ENCODE peak calls at places on chromosome 21, in six cellular contexts. B is stomach, G is tibial nerve, R is A549, S is H1, D is SK-N-SH. K is an unnamed sample.
A peak's percentile ranks its signal among the peaks of the same experiment; 100 is the strongest.

GRCh38 chr21:36474591-36474990 is 5.3 kb downstream of the CLDN14 start:
- DNase-seq in D (no peak), G (no peak), B (no peak), S (no peak), R (no peak), K (no peak)

GRCh38 chr21:35338281-35338680 is 289.2 kb upstream of the RUNX1 start:
- DNase-seq in R (no peak), G (no peak), S (no peak), D (no peak), B (no peak), K (no peak)

GRCh38 chr21:29641635-29642550 is 297.9 kb downstream of the GRIK1 start:
- DNase-seq in B (no peak), D (no peak), S (no peak), R (no peak), G (no peak), K (no peak)

GRCh38 chr21:38611262-38611661 is 113.0 kb upstream of the ERG start:
- DNase-seq in R (no peak), D (no peak), G (no peak), S (no peak), B (no peak), K (no peak)

GRCh38 chr21:41241341-41241740 is 73.4 kb downstream of the BACE2 start:
- DNase-seq in S (no peak), D (no peak), G (no peak), B (no peak), R (no peak), K (no peak)

GRCh38 chr21:23936224-23936623 is 1671.1 kb downstream of the MRPL39 start:
- DNase-seq in B (no peak), S (no peak), D (peak; percentile 39), R (no peak), G (no peak), K (no peak)

GRCh38 chr21:29697555-29698193 is 242.1 kb downstream of the GRIK1 start:
- DNase-seq in B (no peak), G (no peak), R (no peak), D (no peak), S (no peak), K (no peak)

GRCh38 chr21:44006017-44006624 is 6.0 kb upstream of the TRAPPC10 start:
- DNase-seq in D (no peak), B (no peak), S (no peak), G (no peak), R (peak; percentile 58), K (peak; percentile 84)

GRCh38 chr21:36571556-36571955 is 91.6 kb upstream of the CLDN14 start:
- DNase-seq in G (no peak), R (no peak), S (no peak), D (no peak), B (no peak), K (no peak)

GRCh38 chr21:41168391-41169257 is 664 bp downstream of the BACE2 start:
- DNase-seq in S (no peak), B (peak; percentile 56), G (peak; percentile 38), D (peak; percentile 27), R (peak; percentile 7), K (peak; percentile 90)

GRCh38 chr21:23921670-23922418 is 1685.4 kb downstream of the MRPL39 start:
- DNase-seq in D (no peak), S (no peak), R (no peak), G (no peak), B (no peak), K (no peak)

GRCh38 chr21:25396135-25396711 is 211.1 kb downstream of the MRPL39 start:
- DNase-seq in B (no peak), G (no peak), D (no peak), S (no peak), R (no peak), K (no peak)

GRCh38 chr21:29433366-29434059 is 134.8 kb downstream of the BACH1 start:
- DNase-seq in B (no peak), D (no peak), R (no peak), S (no peak), G (no peak), K (no peak)

GRCh38 chr21:37249112-37249904 is 17.8 kb downstream of the VPS26C start:
- DNase-seq in D (no peak), B (no peak), S (no peak), R (no peak), G (no peak), K (no peak)

GRCh38 chr21:38832664-38833063 is 26.9 kb downstream of the ETS2 start:
- DNase-seq in R (no peak), B (no peak), G (no peak), D (no peak), S (no peak), K (no peak)

GRCh38 chr21:23633447-23633846 is 1973.8 kb downstream of the MRPL39 start:
- DNase-seq in D (no peak), G (no peak), B (no peak), S (no peak), R (no peak), K (no peak)

GRCh38 chr21:32565856-32566465 is 19.4 kb downstream of the TCP10L start:
- DNase-seq in B (no peak), S (no peak), G (no peak), R (no peak), D (no peak), K (no peak)

GRCh38 chr21:32562915-32563314 is 22.4 kb downstream of the TCP10L start:
- DNase-seq in R (no peak), S (no peak), G (no peak), D (no peak), B (no peak), K (no peak)

GRCh38 chr21:32560896-32561295 is 24.4 kb downstream of the TCP10L start:
- DNase-seq in D (no peak), G (no peak), R (no peak), S (no peak), B (no peak), K (no peak)

GRCh38 chr21:32559004-32559610 is 26.2 kb downstream of the TCP10L start:
- DNase-seq in R (no peak), B (no peak), S (no peak), D (no peak), G (no peak), K (no peak)

DNA sequence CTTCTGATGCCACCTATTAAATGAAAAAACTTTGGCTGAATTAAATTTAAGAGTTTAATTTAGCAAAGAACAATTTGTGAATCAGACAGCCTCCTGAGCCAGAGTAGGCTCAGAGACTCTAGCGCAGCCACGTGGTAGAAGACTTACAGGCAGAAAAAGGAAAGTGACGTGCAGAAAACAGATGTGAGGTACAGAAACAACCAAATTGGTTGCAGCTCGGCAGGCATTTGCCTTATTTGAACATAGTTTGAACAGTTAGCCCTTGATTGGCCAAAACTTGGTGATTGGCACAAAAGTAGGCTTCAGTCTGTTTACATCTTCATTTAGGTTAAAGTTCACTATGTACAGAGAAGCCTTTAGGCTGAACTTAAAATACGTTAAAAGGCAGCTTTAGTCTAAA is 22.9 kb downstream of the TCP10L start:
- DNase-seq in R (no peak), B (peak; percentile 43), S (no peak), D (no peak), G (no peak), K (no peak)
- TF ChIP-seq EP300 in R (no peak), B (no peak), S (no peak), D (no peak), G (no peak), K (no peak)

GRCh38 chr21:31552826-31553225 is 106.7 kb upstream of the SOD1 start:
- DNase-seq in S (no peak), R (no peak), D (no peak), G (no peak), B (no peak), K (no peak)

GRCh38 chr21:31554511-31555022 is 104.9 kb upstream of the SOD1 start:
- DNase-seq in D (no peak), S (no peak), R (no peak), B (no peak), G (no peak), K (no peak)

GRCh38 chr21:31553926-31554325 is 105.6 kb upstream of the SOD1 start:
- DNase-seq in S (no peak), G (no peak), R (no peak), D (no peak), B (no peak), K (no peak)

GRCh38 chr21:31555741-31556191 is 103.7 kb upstream of the SOD1 start:
- DNase-seq in S (peak; percentile 57), D (no peak), B (no peak), R (no peak), G (no peak), K (no peak)

GRCh38 chr21:31553461-31553860 is 106.0 kb upstream of the SOD1 start:
- DNase-seq in G (no peak), R (no peak), D (no peak), S (no peak), B (no peak), K (no peak)
- H3K4me3 ChIP-seq in G (no peak overlapping the region), R (no peak overlapping the region), D (no peak overlapping the region), S (no peak overlapping the region), B (no peak overlapping the region), K (no peak overlapping the region)

DNA sequence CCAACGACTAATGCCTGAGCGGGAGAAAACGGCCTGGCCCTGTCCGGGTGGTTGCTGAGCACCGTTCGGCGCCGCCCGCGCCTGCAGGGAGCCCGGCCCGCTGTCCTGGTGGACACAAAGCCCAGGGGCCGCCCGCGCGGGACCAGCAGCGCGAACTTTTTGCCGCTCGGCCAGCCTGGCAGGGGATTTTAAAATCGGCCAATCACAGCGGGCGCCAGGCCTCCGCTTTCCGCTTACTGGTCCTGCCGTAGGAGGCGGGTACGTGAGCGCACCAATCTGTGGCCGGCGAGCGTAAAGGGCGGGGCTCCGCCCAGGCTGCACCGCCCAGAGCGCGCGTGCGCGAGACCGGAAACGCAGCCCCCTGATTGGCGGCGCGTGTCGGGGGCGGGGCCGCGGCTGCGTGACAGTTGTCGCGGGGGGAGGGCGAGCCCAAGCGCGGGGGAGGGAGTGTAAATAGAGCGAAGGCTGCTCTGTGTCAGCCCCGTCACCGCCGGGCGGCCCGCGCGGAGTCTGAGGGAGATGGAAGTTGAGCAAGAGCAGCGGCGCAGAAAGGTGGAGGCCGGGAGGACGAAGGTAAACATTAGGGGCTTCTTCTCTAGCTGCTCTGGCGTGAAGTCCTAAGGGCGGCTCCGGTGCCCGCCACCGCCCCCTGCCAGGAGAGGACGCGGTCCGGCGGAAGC is at the start of the genes C21orf58 and PCNT:
- DNase-seq in D (peak; percentile 99), R (peak; percentile 89), B (peak; percentile 98), S (peak; percentile 88), G (peak; percentile 96), K (peak; percentile 99)
- TF ChIP-seq EP300 in D (no peak), R (no peak), B (no peak), S (no peak), G (peak; percentile 35), K (no peak)

DNA sequence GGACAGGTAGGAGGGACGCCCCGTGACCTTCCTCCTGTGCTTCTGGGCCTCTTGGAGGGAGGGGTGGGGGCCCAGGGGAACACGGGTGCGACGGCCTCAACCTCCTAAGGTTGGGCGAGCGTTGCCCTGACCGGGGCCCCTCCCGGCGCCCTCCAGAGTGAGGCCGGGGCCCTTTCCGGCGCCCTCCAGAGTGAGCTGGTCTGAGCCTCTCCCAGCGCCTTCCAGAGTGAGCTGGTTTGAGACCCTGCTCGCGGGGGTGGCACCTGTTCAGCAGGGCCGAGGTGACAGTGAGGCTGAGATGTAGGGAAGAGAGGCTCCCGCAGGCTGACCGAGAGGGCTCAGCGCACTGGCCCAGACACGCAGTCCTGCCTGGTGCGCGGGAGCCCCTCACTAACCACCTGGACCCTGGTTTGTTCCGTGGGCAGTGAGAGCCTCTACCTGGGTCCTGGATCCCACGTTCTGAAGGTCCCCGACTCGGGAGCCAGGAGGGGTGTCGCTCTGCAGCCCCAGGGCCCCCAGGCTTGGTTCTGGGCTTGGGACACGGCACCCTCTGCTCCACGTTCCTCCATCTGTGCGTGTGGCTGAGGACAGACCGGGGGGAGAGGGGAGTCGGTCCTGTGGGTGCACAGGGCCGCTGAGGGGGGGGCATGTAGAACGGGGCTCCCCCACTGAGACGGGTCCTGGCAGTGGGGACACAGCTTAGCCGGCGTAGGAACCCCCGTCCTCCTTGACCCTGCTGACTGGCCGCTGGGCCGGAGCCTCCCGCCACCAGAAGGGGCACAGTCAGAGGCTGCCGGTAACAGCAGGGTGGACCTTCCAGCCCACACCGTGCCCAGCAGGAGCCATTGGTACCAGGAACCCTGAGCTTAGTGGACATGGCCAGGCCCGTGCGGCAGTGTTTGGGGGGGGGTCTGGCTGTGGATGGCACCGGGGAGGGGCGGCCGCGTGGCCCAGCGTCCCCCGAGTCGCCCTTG is 1.5 kb downstream of the COL6A1 start:
- DNase-seq in G (no peak), D (peak; percentile 41), R (no peak), B (no peak), S (no peak), K (peak; percentile 76)
- H3K4me3 ChIP-seq in G (peak overlapping the region; percentile 95), D (peak overlapping the region; percentile 69), R (no peak overlapping the region), B (peak overlapping the region; percentile 71), S (peak overlapping the region; percentile 91), K (peak overlapping the region; percentile 99)